ENCODE peak calls at places on chromosomes 12 and 14, in ten cellular contexts. One of them, this sample, is unnamed.

GRCh38 chr14:53515264-53515663 is 362.1 kb upstream of the DDHD1 start:
- DNase-seq in left lung: no peak
- DNase-seq in NCI-H146: no peak
- DNase-seq in hepatocyte: no peak
- DNase-seq in activated CD4-positive, alpha-beta T cell treated with anti-CD3 and anti-CD28 coated beads, Interleukin-2, amount 50 U/mL, for 24 hours: no peak
- DNase-seq in Daoy: no peak
- DNase-seq in NCI-H1105 treated with DMSO at 0.1 percent for 48 hours: no peak
- DNase-seq in thyroid gland: no peak
- DNase-seq in hepatic stellate cell: no peak
- DNase-seq in posterior cingulate gyrus: peak
- DNase-seq in this sample: no peak

GRCh38 chr14:59870277-59871165 is at the start of gene RTN1:
- DNase-seq in left lung: peak
- DNase-seq in hepatic stellate cell: peak
- DNase-seq in NCI-H1105 treated with DMSO at 0.1 percent for 48 hours: peak
- DNase-seq in activated CD4-positive, alpha-beta T cell treated with anti-CD3 and anti-CD28 coated beads, Interleukin-2, amount 50 U/mL, for 24 hours: no peak
- DNase-seq in hepatocyte: peak
- DNase-seq in thyroid gland: peak
- DNase-seq in NCI-H146: peak
- DNase-seq in posterior cingulate gyrus: peak
- DNase-seq in Daoy: peak
- DNase-seq in this sample: peak

GRCh38 chr12:78457951-78458350 is 406.6 kb upstream of the SYT1 start:
- DNase-seq in posterior cingulate gyrus: no peak
- DNase-seq in left lung: no peak
- DNase-seq in NCI-H1105 treated with DMSO at 0.1 percent for 48 hours: no peak
- DNase-seq in thyroid gland: no peak
- DNase-seq in NCI-H146: no peak
- DNase-seq in hepatocyte: no peak
- DNase-seq in activated CD4-positive, alpha-beta T cell treated with anti-CD3 and anti-CD28 coated beads, Interleukin-2, amount 50 U/mL, for 24 hours: no peak
- DNase-seq in Daoy: no peak
- DNase-seq in hepatic stellate cell: no peak
- DNase-seq in this sample: no peak

GRCh38 chr14:101622251-101623076 is 61.2 kb downstream of the DIO3 start:
- DNase-seq in Daoy: no peak
- DNase-seq in NCI-H1105 treated with DMSO at 0.1 percent for 48 hours: no peak
- DNase-seq in left lung: no peak
- DNase-seq in hepatocyte: no peak
- DNase-seq in activated CD4-positive, alpha-beta T cell treated with anti-CD3 and anti-CD28 coated beads, Interleukin-2, amount 50 U/mL, for 24 hours: no peak
- DNase-seq in thyroid gland: no peak
- DNase-seq in hepatic stellate cell: no peak
- DNase-seq in posterior cingulate gyrus: peak
- DNase-seq in NCI-H146: no peak
- DNase-seq in this sample: no peak

GRCh38 chr12:113424915-113425823 is 3.0 kb downstream of the SDSL start:
- DNase-seq in Daoy: peak
- DNase-seq in thyroid gland: peak
- DNase-seq in activated CD4-positive, alpha-beta T cell treated with anti-CD3 and anti-CD28 coated beads, Interleukin-2, amount 50 U/mL, for 24 hours: peak
- DNase-seq in hepatocyte: peak
- DNase-seq in NCI-H1105 treated with DMSO at 0.1 percent for 48 hours: no peak
- DNase-seq in hepatic stellate cell: peak
- DNase-seq in NCI-H146: peak
- DNase-seq in posterior cingulate gyrus: no peak
- DNase-seq in left lung: peak
- DNase-seq in this sample: peak

GRCh38 chr12:26177303-26177702 is 18.1 kb upstream of the SSPN start:
- DNase-seq in thyroid gland: no peak
- DNase-seq in activated CD4-positive, alpha-beta T cell treated with anti-CD3 and anti-CD28 coated beads, Interleukin-2, amount 50 U/mL, for 24 hours: no peak
- DNase-seq in posterior cingulate gyrus: no peak
- DNase-seq in NCI-H146: no peak
- DNase-seq in NCI-H1105 treated with DMSO at 0.1 percent for 48 hours: no peak
- DNase-seq in hepatic stellate cell: no peak
- DNase-seq in left lung: no peak
- DNase-seq in hepatocyte: peak
- DNase-seq in Daoy: no peak
- DNase-seq in this sample: no peak

GRCh38 chr14:81450100-81450531 is 50.0 kb upstream of the STON2 start:
- DNase-seq in left lung: no peak
- DNase-seq in hepatic stellate cell: no peak
- DNase-seq in activated CD4-positive, alpha-beta T cell treated with anti-CD3 and anti-CD28 coated beads, Interleukin-2, amount 50 U/mL, for 24 hours: no peak
- DNase-seq in posterior cingulate gyrus: no peak
- DNase-seq in hepatocyte: no peak
- DNase-seq in Daoy: peak
- DNase-seq in NCI-H146: peak
- DNase-seq in thyroid gland: peak
- DNase-seq in NCI-H1105 treated with DMSO at 0.1 percent for 48 hours: no peak
- DNase-seq in this sample: no peak

GRCh38 chr14:54786816-54787215 is 115.8 kb downstream of the GCH1 start:
- DNase-seq in hepatocyte: no peak
- DNase-seq in left lung: no peak
- DNase-seq in hepatic stellate cell: no peak
- DNase-seq in activated CD4-positive, alpha-beta T cell treated with anti-CD3 and anti-CD28 coated beads, Interleukin-2, amount 50 U/mL, for 24 hours: no peak
- DNase-seq in Daoy: no peak
- DNase-seq in posterior cingulate gyrus: no peak
- DNase-seq in thyroid gland: no peak
- DNase-seq in NCI-H146: peak
- DNase-seq in NCI-H1105 treated with DMSO at 0.1 percent for 48 hours: no peak
- DNase-seq in this sample: no peak

GRCh38 chr12:79737875-79738718 is 47.3 kb upstream of the PAWR start:
- DNase-seq in left lung: no peak
- DNase-seq in activated CD4-positive, alpha-beta T cell treated with anti-CD3 and anti-CD28 coated beads, Interleukin-2, amount 50 U/mL, for 24 hours: no peak
- DNase-seq in Daoy: peak
- DNase-seq in hepatic stellate cell: peak
- DNase-seq in posterior cingulate gyrus: no peak
- DNase-seq in NCI-H1105 treated with DMSO at 0.1 percent for 48 hours: peak
- DNase-seq in hepatocyte: peak
- DNase-seq in thyroid gland: peak
- DNase-seq in NCI-H146: peak
- DNase-seq in this sample: no peak

GRCh38 chr12:127655691-127656090 is 611.3 kb upstream of the TMEM132C start:
- DNase-seq in NCI-H1105 treated with DMSO at 0.1 percent for 48 hours: no peak
- DNase-seq in NCI-H146: no peak
- DNase-seq in hepatocyte: no peak
- DNase-seq in hepatic stellate cell: no peak
- DNase-seq in left lung: no peak
- DNase-seq in activated CD4-positive, alpha-beta T cell treated with anti-CD3 and anti-CD28 coated beads, Interleukin-2, amount 50 U/mL, for 24 hours: no peak
- DNase-seq in posterior cingulate gyrus: no peak
- DNase-seq in thyroid gland: no peak
- DNase-seq in Daoy: peak
- DNase-seq in this sample: no peak

GRCh38 chr14:68174446-68174845 is 354.9 kb downstream of the RAD51B start:
- DNase-seq in left lung: no peak
- DNase-seq in hepatic stellate cell: no peak
- DNase-seq in Daoy: no peak
- DNase-seq in activated CD4-positive, alpha-beta T cell treated with anti-CD3 and anti-CD28 coated beads, Interleukin-2, amount 50 U/mL, for 24 hours: no peak
- DNase-seq in NCI-H1105 treated with DMSO at 0.1 percent for 48 hours: no peak
- DNase-seq in NCI-H146: no peak
- DNase-seq in hepatocyte: no peak
- DNase-seq in posterior cingulate gyrus: no peak
- DNase-seq in thyroid gland: no peak
- DNase-seq in this sample: no peak

GRCh38 chr12:93020225-93020997 is 91.3 kb upstream of the EEA1 start:
- DNase-seq in NCI-H146: no peak
- DNase-seq in hepatic stellate cell: no peak
- DNase-seq in hepatocyte: peak
- DNase-seq in Daoy: no peak
- DNase-seq in left lung: no peak
- DNase-seq in posterior cingulate gyrus: no peak
- DNase-seq in NCI-H1105 treated with DMSO at 0.1 percent for 48 hours: no peak
- DNase-seq in thyroid gland: peak
- DNase-seq in activated CD4-positive, alpha-beta T cell treated with anti-CD3 and anti-CD28 coated beads, Interleukin-2, amount 50 U/mL, for 24 hours: no peak
- DNase-seq in this sample: no peak

GRCh38 chr14:33271216-33271615 is 332.5 kb downstream of the NPAS3 start:
- DNase-seq in NCI-H146: no peak
- DNase-seq in thyroid gland: no peak
- DNase-seq in NCI-H1105 treated with DMSO at 0.1 percent for 48 hours: no peak
- DNase-seq in hepatic stellate cell: no peak
- DNase-seq in Daoy: peak
- DNase-seq in left lung: no peak
- DNase-seq in hepatocyte: no peak
- DNase-seq in posterior cingulate gyrus: no peak
- DNase-seq in activated CD4-positive, alpha-beta T cell treated with anti-CD3 and anti-CD28 coated beads, Interleukin-2, amount 50 U/mL, for 24 hours: no peak
- DNase-seq in this sample: no peak

GRCh38 chr14:90781344-90781761 is 34.9 kb downstream of the TTC7B start:
- DNase-seq in activated CD4-positive, alpha-beta T cell treated with anti-CD3 and anti-CD28 coated beads, Interleukin-2, amount 50 U/mL, for 24 hours: no peak
- DNase-seq in NCI-H1105 treated with DMSO at 0.1 percent for 48 hours: no peak
- DNase-seq in hepatic stellate cell: no peak
- DNase-seq in left lung: no peak
- DNase-seq in Daoy: peak
- DNase-seq in posterior cingulate gyrus: no peak
- DNase-seq in hepatocyte: no peak
- DNase-seq in NCI-H146: no peak
- DNase-seq in thyroid gland: no peak
- DNase-seq in this sample: no peak